ENCODE peak calls at places on chromosomes 12 and 14, in four cellular contexts. S, P, W and T are unnamed samples.

GRCh38 chr12:56229082-56229481 is 769 bp upstream of the SLC39A5 start:
- DNase-seq in W (no peak), S (no peak), P (no peak), T (no peak)

GRCh38 chr12:111692575-111693210 is 6.8 kb downstream of the ACAD10 start:
- DNase-seq in P (no peak), W (no peak), S (no peak), T (no peak)

GRCh38 chr14:94306047-94306978 is 13.2 kb upstream of the SERPINA10 start:
- DNase-seq in S (peak), P (no peak), W (no peak), T (no peak)

GRCh38 chr14:94893411-94894160 is 123.7 kb upstream of the GSC start:
- DNase-seq in P (no peak), W (no peak), S (no peak), T (no peak)

GRCh38 chr12:66268562-66268961 is 33.7 kb upstream of the HELB start:
- DNase-seq in W (no peak), P (no peak), S (no peak), T (no peak)

GRCh38 chr14:64698899-64699298 is 5.3 kb upstream of the PLEKHG3 start:
- DNase-seq in W (peak), P (no peak), S (peak), T (peak)

GRCh38 chr12:77734489-77734888 is 96.2 kb upstream of the NAV3 start:
- DNase-seq in P (no peak), W (no peak), S (no peak), T (no peak)

GRCh38 chr14:70555890-70556289 is 21.1 kb upstream of the ADAM20 start:
- DNase-seq in W (no peak), S (peak), P (no peak), T (no peak)

GRCh38 chr12:32124637-32125036 is 18.0 kb downstream of the BICD1 start:
- DNase-seq in S (no peak), P (no peak), W (no peak), T (no peak)

GRCh38 chr14:89027097-89027740 is 202.8 kb downstream of the TTC8 start:
- DNase-seq in S (peak), W (peak), P (no peak), T (no peak)

GRCh38 chr14:68749487-68750475 is 43.1 kb downstream of the ZFP36L1 start:
- DNase-seq in S (no peak), P (no peak), W (no peak), T (no peak)

GRCh38 chr12:54197037-54197909 is 8.5 kb upstream of the SMUG1 start:
- DNase-seq in P (no peak), S (no peak), W (no peak), T (peak)

GRCh38 chr12:29316772-29317171 is 64.2 kb downstream of the ERGIC2 start:
- DNase-seq in S (no peak), P (peak), W (no peak), T (no peak)

GRCh38 chr14:103125098-103126070 is 2.1 kb downstream of the TNFAIP2 start:
- DNase-seq in S (no peak), W (no peak), P (no peak), T (peak)

GRCh38 chr14:103124501-103125001 is 1.3 kb downstream of the TNFAIP2 start:
- DNase-seq in W (no peak), S (no peak), P (peak), T (peak)

GRCh38 chr14:103123128-103123633 is at the start of gene TNFAIP2:
- DNase-seq in S (no peak), P (peak), W (peak), T (peak)

GRCh38 chr14:103122578-103123127 is 608 bp upstream of the TNFAIP2 start:
- DNase-seq in S (no peak), P (no peak), W (no peak), T (no peak)

GRCh38 chr14:103123634-103124500 is 606 bp downstream of the TNFAIP2 start:
- DNase-seq in P (peak), S (peak), W (peak), T (peak)
- TF ChIP-seq CTCF in P (peak), S (no peak), W (peak), T (peak)

DNA sequence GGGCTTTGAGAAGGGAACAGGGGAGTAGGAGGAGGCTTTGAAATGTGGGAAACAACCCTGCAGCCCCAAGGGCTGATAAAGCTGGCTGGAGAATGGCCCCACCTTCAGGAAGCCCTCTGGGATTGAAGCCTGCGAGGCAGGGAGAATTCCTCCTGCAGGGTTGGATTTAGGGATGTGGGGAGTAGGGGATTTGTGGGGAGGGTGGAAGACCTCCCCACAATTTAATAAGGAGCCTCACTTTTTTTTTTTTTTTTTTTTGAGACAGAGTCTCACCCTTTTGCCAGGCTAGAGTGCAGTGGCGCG is 88.8 kb upstream of the NCOR2 start:
- DNase-seq in P (no peak), S (no peak), W (no peak), T (no peak)
- TF ChIP-seq CTCF in P (no peak), S (no peak), W (no peak), T (peak)

GRCh38 chr14:29926228-29926627 is 1.4 kb downstream of the PRKD1 start:
- DNase-seq in S (no peak), W (no peak), P (no peak), T (no peak)

GRCh38 chr14:29925736-29926135 is 1.9 kb downstream of the PRKD1 start:
- DNase-seq in P (no peak), S (no peak), W (no peak), T (no peak)

GRCh38 chr14:29928342-29928640 is 644 bp upstream of the PRKD1 start:
- DNase-seq in P (no peak), S (no peak), W (no peak), T (no peak)

GRCh38 chr14:29927596-29928341 is at the start of gene PRKD1:
- DNase-seq in P (peak), S (peak), W (peak), T (no peak)

DNA sequence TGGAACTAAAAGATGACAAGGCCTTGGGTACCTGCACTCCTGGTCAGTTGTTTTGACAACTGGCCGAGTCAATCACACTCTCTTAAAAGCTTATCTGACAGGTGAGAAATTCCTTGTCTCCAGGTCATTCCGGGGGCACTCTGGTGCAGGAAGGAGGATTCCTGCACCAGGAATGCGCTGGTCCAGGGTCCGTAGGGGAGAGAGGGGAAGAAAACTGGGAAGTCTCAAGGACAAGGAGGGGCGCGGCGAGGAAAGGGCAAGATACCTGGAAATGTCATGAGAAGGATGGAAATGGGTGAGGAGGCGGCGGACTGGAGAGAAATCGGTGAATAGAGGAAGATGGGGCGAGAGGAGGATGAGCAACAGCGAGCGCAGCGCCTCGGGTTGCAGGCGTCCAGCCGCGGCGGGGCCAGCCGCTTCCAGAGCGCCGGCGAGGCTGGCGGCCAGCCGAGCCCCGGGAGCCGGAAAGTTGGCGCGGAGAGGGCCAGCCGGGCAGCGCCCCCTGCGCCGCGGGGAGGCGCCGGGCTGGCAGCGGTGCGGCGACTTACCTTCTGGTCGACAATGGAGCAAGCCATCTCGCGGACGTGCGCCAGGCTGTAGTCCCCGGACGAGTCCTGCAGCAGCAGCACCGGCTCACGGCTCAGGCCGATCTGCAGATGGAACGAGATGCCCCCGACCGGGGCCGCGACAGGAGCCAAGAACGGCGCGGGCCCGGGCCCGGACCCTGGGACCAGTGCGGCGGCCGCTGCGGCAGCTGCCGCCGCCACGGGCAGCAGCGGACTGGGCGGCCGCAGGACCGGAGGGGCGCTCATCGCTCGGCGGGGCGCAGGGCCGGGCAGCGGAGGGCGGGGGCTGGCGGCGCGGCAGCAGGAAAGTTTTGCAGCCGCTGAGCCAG is 699 bp downstream of the PRKD1 start:
- DNase-seq in S (peak), P (peak), W (peak), T (no peak)
- TF ChIP-seq CTCF in S (no peak), P (no peak), W (no peak), T (no peak)

GRCh38 chr14:30541318-30541717 is 17.6 kb upstream of the G2E3 start:
- DNase-seq in S (no peak), W (no peak), P (no peak), T (no peak)
- TF ChIP-seq CTCF in S (no peak), W (no peak), P (no peak), T (no peak)

GRCh38 chr12:109718390-109718789 is 4.8 kb downstream of the FAM222A start:
- DNase-seq in S (no peak), W (no peak), P (no peak), T (no peak)

GRCh38 chr12:109717390-109718357 is 4.0 kb downstream of the FAM222A start:
- DNase-seq in S (no peak), P (no peak), W (no peak), T (no peak)

GRCh38 chr12:109720152-109720855 is 6.7 kb downstream of the FAM222A start:
- DNase-seq in W (no peak), P (no peak), S (no peak), T (no peak)

GRCh38 chr12:109720856-109721189 is 7.2 kb downstream of the FAM222A start:
- DNase-seq in W (no peak), S (no peak), P (no peak), T (no peak)

GRCh38 chr12:109719123-109720022 is 5.7 kb downstream of the FAM222A start:
- DNase-seq in S (no peak), P (no peak), W (no peak), T (no peak)
- TF ChIP-seq CTCF in S (no peak), P (peak), W (no peak), T (no peak)

GRCh38 chr14:20904393-20905029 is 13.3 kb downstream of the RNASE3 start:
- DNase-seq in W (no peak), P (no peak), S (no peak), T (peak)
- TF ChIP-seq CTCF in W (no peak), P (no peak), S (no peak), T (no peak)

GRCh38 chr12:99620159-99620479 is 27.4 kb upstream of the GARIN6 start:
- DNase-seq in P (no peak), S (no peak), W (no peak), T (no peak)

GRCh38 chr12:99618657-99619056 is 28.9 kb upstream of the GARIN6 start:
- DNase-seq in S (no peak), W (no peak), P (no peak), T (no peak)

DNA sequence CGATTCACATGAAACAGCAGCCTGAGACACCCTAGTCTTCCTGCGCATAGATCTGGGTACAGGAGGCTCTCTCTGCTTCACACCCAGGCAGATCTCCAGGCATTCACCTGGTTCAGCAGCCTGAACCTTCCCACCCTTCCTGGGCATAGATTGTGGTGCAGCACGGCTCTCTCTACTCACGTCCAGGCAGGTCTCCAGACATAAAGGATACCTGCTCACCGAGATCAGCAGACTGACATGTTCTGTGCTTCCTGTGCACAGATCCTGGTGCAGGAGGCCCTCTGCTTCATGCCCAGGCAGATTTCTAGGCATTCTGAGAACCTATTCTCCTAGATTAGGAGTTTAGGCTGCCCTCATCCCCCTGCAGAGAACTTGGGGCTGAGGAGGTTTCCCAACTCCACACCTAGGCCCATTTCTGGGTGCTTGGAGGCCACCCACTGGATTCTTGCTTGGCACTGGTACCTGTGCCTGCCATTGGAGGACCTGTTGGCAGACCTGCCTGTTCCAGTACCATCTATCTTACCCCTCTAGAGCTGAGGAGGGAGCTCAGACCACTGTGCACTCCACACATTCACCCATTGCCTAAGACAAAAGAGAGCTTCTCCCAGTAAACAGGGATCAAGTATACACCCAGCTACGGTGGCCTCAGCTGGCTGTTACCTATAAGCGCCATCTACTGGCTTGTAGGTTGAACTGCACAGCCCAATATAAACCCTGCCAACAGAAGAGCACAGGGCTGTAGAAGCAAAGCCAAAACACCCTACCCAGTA is 28.0 kb upstream of the GARIN6 start:
- DNase-seq in W (no peak), P (no peak), S (no peak), T (no peak)
- TF ChIP-seq CTCF in W (peak), P (peak), S (no peak), T (peak)

DNA sequence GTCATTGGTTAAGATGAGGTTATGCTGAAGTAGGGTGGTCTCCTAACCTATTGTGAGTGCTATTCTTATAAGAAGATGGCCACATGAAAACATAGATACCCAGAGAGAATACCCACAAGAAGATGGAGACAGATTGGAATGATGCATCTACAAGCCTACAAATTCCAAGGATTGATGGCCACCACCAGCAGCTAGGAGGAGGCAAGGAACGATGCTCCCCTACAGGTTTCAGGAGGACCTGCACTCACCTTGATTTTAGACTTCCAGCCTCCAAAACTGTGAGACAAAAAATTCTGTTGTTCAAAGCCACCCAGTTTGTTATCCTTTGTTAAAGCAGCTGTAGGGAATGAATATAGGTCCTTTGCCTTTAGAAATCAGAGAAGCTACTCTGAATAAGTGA is 227.4 kb downstream of the NEDD1 start:
- DNase-seq in P (no peak), W (no peak), S (no peak), T (no peak)
- TF ChIP-seq CTCF in P (peak), W (no peak), S (no peak), T (no peak)

DNA sequence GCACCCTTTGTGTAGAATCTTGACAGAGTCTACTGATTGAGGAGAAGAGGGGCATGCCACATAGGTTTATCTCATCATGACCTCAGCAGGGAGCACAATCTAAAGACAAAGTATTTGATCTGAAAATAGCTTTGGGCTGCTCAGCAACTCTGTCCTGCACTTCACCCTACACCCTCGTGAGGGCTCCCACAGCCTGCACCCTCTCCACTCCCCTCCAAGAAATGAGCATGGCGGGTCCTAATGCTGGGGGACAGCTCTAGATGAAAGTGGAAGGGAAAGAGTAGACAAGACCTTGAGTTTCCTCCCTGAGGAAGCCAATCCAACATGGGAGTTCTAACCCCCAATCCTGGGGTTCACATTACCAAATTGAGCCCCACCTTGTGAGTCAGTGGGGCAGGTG is 10.7 kb upstream of the KRT5 start:
- DNase-seq in P (no peak), W (no peak), S (no peak), T (no peak)
- TF ChIP-seq CTCF in P (no peak), W (no peak), S (no peak), T (no peak)

GRCh38 chr12:52025301-52026172 is 18.8 kb downstream of the TAMALIN start:
- DNase-seq in S (peak), W (peak), P (peak), T (peak)

GRCh38 chr12:52026267-52026666 is 19.5 kb downstream of the TAMALIN start:
- DNase-seq in W (no peak), P (no peak), S (no peak), T (no peak)

GRCh38 chr12:52022841-52023181 is 16.1 kb downstream of the TAMALIN start:
- DNase-seq in P (peak), W (no peak), S (peak), T (no peak)

GRCh38 chr12:52023182-52023975 is 16.6 kb downstream of the TAMALIN start:
- DNase-seq in W (peak), S (peak), P (peak), T (peak)

GRCh38 chr12:52023976-52024688 is 17.4 kb downstream of the TAMALIN start:
- DNase-seq in P (no peak), S (no peak), W (no peak), T (no peak)
- TF ChIP-seq CTCF in P (peak), S (no peak), W (no peak), T (peak)